ENCODE peak calls at places on chromosome 19, in six cellular contexts. F is IMR-90, U is mesendoderm, X is H1, H is trophoblast cell, O is mesenchymal stem cell. K is an unnamed sample.

GRCh38 chr19:3565177-3565576 is 7.6 kb upstream of the HMG20B start:
- DNase-seq in H (peak), F (peak), O (peak), U (no peak), X (no peak), K (no peak)

GRCh38 chr19:45293682-45294081 is 29.0 kb downstream of the CKM start:
- DNase-seq in X (no peak), H (no peak), O (no peak), U (no peak), F (no peak), K (no peak)

GRCh38 chr19:35140207-35140897 is 1.7 kb downstream of the FXYD1 start:
- DNase-seq in X (no peak), O (no peak), H (no peak), F (no peak), U (no peak), K (no peak)

GRCh38 chr19:34366670-34367423 is 1.9 kb downstream of the GPI start:
- DNase-seq in O (peak), U (no peak), F (peak), X (no peak), H (no peak), K (no peak)

GRCh38 chr19:51124216-51124615 is 490 bp upstream of the SIGLEC9 start:
- DNase-seq in O (no peak), H (no peak), U (no peak), F (no peak), X (no peak), K (no peak)

GRCh38 chr19:50489461-50490011 is 12.9 kb upstream of the GARIN5A start:
- DNase-seq in X (peak), F (no peak), O (no peak), H (no peak), U (peak), K (no peak)

GRCh38 chr19:35162471-35163326 is 8.2 kb downstream of the FXYD5 start:
- DNase-seq in H (peak), X (no peak), F (no peak), O (no peak), U (peak), K (no peak)

GRCh38 chr19:33982706-33983105 is 186.0 kb downstream of the KCTD15 start:
- DNase-seq in O (no peak), U (no peak), X (no peak), H (no peak), F (no peak), K (no peak)

GRCh38 chr19:5727453-5728050 is 7.1 kb downstream of the CATSPERD start:
- DNase-seq in H (peak), X (no peak), F (no peak), U (no peak), O (no peak), K (no peak)

GRCh38 chr19:48596679-48597465 is 9.7 kb upstream of the SPACA4 start:
- DNase-seq in O (no peak), U (no peak), H (no peak), F (no peak), X (no peak), K (no peak)

GRCh38 chr19:55080121-55080914 is 4.6 kb downstream of the EPS8L1 start:
- DNase-seq in O (peak), F (peak), H (peak), U (peak), X (peak), K (no peak)

GRCh38 chr19:45794627-45795026 is 2.0 kb upstream of the DMWD start:
- DNase-seq in X (no peak), O (no peak), U (no peak), H (no peak), F (no peak), K (no peak)

GRCh38 chr19:48290341-48290922 is 20.6 kb downstream of the ZNF114 start:
- DNase-seq in F (peak), U (peak), X (peak), H (peak), O (peak), K (peak)

GRCh38 chr19:23817519-23817918 is 58.8 kb upstream of the ZNF681 start:
- DNase-seq in O (peak), F (peak), H (peak), U (peak), X (peak), K (no peak)

GRCh38 chr19:33514885-33515485 is 6.6 kb downstream of the PEPD start:
- DNase-seq in F (peak), H (no peak), O (peak), U (no peak), X (no peak), K (no peak)

GRCh38 chr19:31937983-31938382 is 407.4 kb upstream of the ZNF507 start:
- DNase-seq in X (no peak), U (no peak), H (no peak), O (no peak), F (no peak), K (no peak)

GRCh38 chr19:2548966-2549365 is 73.0 kb downstream of the GADD45B start:
- DNase-seq in U (no peak), O (no peak), X (no peak), H (no peak), F (no peak), K (no peak)

GRCh38 chr19:33384983-33385382 is 11.5 kb downstream of the CEBPG start:
- DNase-seq in F (no peak), U (no peak), X (no peak), H (no peak), O (no peak), K (no peak)

GRCh38 chr19:52691215-52691610 is 43.6 kb downstream of the ZNF611 start:
- DNase-seq in U (peak), O (no peak), F (no peak), X (no peak), H (no peak), K (no peak)

GRCh38 chr19:1087813-1088418 is 7.3 kb downstream of the POLR2E start:
- DNase-seq in H (no peak), O (no peak), F (no peak), U (no peak), X (no peak), K (no peak)
- H2BK5ac ChIP-seq in H (no peak), O (no peak), F (no peak), U (no peak), X (no peak), K (no peak)

DNA sequence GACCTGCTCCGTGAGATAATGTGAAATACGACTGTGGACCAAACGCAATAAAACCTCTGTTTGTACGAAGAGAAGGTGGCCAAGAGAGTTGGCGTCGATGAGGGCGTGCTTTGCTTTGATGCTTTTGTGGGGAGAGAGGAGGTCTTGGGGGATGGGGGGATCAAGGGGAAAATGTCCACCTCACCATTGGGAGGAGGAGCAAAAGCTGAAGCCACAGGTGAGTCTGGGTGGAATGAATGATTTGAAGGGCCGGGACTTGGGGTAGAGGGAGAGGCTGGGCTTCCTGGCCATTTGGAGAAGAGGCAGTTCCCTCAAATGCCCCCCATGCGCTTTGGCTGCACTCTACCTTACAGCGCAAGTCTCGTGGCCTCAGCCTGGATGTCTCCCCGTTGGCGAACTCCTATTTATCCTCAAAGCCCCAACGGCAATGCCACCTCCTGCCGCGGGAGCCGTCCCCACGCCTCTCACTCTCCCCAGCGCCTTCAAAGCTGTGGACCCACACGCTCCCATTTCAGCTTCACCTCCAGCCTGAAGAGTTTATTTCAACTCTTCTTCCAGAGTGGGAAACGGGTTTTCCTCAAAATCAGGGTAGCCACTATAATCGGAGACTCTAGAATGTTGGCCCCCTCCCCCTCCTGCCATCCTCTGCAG is 787 bp upstream of the ABCA7 start:
- DNase-seq in H (no peak), U (no peak), O (peak), X (peak), F (peak), K (no peak)
- H3K4me3 ChIP-seq in H (no peak), U (no peak), O (peak), X (peak), F (no peak), K (no peak)

DNA sequence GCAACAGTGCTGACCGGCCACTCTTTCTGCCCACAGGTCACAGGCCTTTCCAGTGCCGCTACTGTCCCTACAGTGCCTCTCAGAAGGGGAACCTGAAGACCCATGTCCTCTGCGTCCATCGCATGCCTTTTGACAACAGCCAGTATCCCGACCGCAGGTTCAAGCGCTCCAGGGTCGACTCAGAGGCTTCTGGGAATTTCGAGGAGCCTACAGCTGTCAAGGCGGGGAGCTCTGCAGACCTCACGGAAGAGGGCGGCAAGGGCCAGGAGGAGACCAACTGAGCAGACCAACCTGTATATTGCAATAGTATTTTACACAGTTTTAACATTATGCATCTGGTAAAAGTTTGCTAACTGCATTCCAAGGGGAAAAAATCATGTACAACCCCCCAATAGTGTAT is 338.5 kb downstream of the ZNF536 start:
- DNase-seq in H (no peak), O (no peak), F (no peak), X (no peak), U (no peak), K (no peak)
- H2BK120ac ChIP-seq in H (no peak), O (no peak), F (no peak), X (no peak), U (no peak), K (no peak)

GRCh38 chr19:8403820-8404109 is 9.3 kb upstream of the MARCHF2 start:
- DNase-seq in F (no peak), H (no peak), U (no peak), X (no peak), O (no peak), K (no peak)
- H2BK5ac ChIP-seq in F (no peak), H (no peak), U (no peak), X (no peak), O (no peak), K (no peak)

GRCh38 chr19:30223866-30224688 is 148.1 kb upstream of the ZNF536 start:
- DNase-seq in U (no peak), O (no peak), H (no peak), F (no peak), X (no peak), K (no peak)
- H3K4me3 ChIP-seq in U (no peak), O (no peak), H (no peak), F (no peak), X (peak), K (peak)

DNA sequence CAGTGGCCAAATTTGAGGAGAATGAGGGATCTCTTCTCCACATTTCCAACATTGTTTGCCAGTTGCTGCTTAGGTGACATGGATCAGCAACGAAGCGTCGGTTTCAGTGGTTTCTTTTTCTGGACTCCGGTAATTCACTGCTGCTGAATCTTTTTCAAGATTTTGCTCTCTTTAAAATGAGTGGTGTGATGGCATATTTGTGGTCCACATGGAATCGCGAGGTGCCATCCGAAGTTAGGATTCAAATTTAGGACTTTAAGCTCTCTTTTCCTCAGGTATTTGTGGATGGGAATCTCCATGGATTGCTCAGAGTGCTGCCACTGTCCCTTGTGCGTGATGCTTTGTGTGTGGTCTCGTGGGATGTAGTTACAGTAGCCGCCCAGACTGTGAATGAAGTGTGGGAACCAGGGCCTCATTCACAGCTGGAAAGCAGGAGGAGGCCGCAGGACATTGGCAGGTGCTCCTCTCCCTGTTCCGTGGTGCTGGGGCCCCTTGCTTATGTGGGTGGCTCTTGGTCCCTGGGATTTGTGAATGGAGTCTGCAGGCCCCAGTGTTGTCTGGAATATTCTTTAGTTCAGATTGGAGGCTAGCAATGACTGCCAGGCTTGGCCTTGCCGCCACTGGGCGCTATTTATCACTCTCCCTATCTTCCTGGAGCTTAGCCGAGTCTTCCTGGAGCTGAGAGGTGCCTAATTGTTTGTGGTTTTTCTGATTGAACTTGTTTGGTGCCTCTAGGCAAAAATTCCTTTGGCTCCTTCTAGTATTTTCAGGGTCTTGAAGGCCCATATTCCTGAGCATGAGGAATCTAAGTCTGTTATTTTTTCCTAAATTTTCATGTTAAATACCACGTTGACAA is 1.5 kb downstream of the ILF3 start:
- DNase-seq in X (no peak), O (peak), F (peak), H (peak), U (peak), K (no peak)
- H2BK120ac ChIP-seq in X (peak), O (no peak), F (no peak), H (peak), U (peak), K (no peak)

GRCh38 chr19:29609636-29610035 is 3.6 kb downstream of the POP4 start:
- DNase-seq in F (no peak), U (no peak), H (no peak), O (no peak), X (no peak), K (no peak)

GRCh38 chr19:29606420-29606747 is 301 bp downstream of the POP4 start:
- DNase-seq in H (no peak), O (no peak), F (no peak), X (no peak), U (no peak), K (no peak)

GRCh38 chr19:29610213-29610573 is 4.1 kb downstream of the POP4 start:
- DNase-seq in O (no peak), U (no peak), H (no peak), F (no peak), X (no peak), K (no peak)

GRCh38 chr19:29603308-29603707 is 2.8 kb upstream of the POP4 start:
- DNase-seq in H (no peak), U (peak), F (no peak), O (no peak), X (no peak), K (no peak)

GRCh38 chr19:29605653-29606419 is at the start of gene POP4:
- DNase-seq in U (peak), O (peak), H (peak), X (peak), F (peak), K (peak)
- H2BK5ac ChIP-seq in U (peak), O (no peak), H (peak), X (peak), F (peak), K (peak)